ENCODE peak calls at places on chromosomes 1 and 21, in eight cellular contexts. N is stomach; Y is fibroblast of lung; W is heart left ventricle; R is left ventricle myocardium inferior; H is psoas muscle; G is SK-N-SH; F is CD8-positive, alpha-beta T cell. V is an unnamed sample.

GRCh38 chr1:65420590-65421340 is at the start of the genes LEPR and LEPROT:
- DNase-seq in N (no peak), Y (no peak), W (no peak), R (no peak), H (no peak), G (no peak), F (peak; percentile 20), V (no peak)

GRCh38 chr1:40622051-40622450 is 43.4 kb downstream of the RIMS3 start:
- DNase-seq in N (no peak), Y (no peak), W (no peak), R (no peak), H (no peak), G (no peak), F (no peak), V (no peak)

GRCh38 chr1:21966247-21967000 is 10.4 kb upstream of the CELA3B start:
- DNase-seq in N (no peak), Y (no peak), W (no peak), R (no peak), H (peak; percentile 25), G (no peak), F (no peak), V (no peak)

GRCh38 chr1:204280562-204280961 is 66.8 kb upstream of the GOLT1A start:
- DNase-seq in N (no peak), Y (no peak), W (no peak), R (no peak), H (no peak), G (peak; percentile 60), F (no peak), V (no peak)

GRCh38 chr1:228299211-228299610 is 91.4 kb downstream of the OBSCN start:
- DNase-seq in N (no peak), Y (no peak), W (peak; percentile 12), R (no peak), H (no peak), G (no peak), F (no peak), V (no peak)

GRCh38 chr1:1212780-1213152 is 1.2 kb downstream of the TNFRSF4 start:
- DNase-seq in N (peak; percentile 53), Y (no peak), W (peak; percentile 71), R (peak; percentile 50), H (peak; percentile 76), G (peak; percentile 43), F (peak; percentile 55), V (no peak)

GRCh38 chr21:31397939-31398338 is 53.9 kb upstream of the TIAM1 start:
- DNase-seq in N (no peak), Y (no peak), W (no peak), R (no peak), H (no peak), G (peak; percentile 46), F (peak; percentile 66), V (peak; percentile 48)

GRCh38 chr1:196608401-196609113 is at the start of gene KCNT2:
- DNase-seq in N (peak; percentile 25), Y (peak; percentile 71), W (peak; percentile 66), R (peak; percentile 67), H (peak; percentile 78), G (peak; percentile 90), F (no peak), V (no peak)

GRCh38 chr1:44631647-44632510 is 42.4 kb downstream of the TMEM53 start:
- DNase-seq in N (peak; percentile 91), Y (peak; percentile 84), W (peak; percentile 93), R (peak; percentile 93), H (peak; percentile 96), G (peak; percentile 97), F (peak; percentile 88), V (peak; percentile 86)

GRCh38 chr1:27403065-27403726 is 10.8 kb downstream of the GPR3 start:
- DNase-seq in N (no peak), Y (peak; percentile 83), W (peak; percentile 81), R (peak; percentile 75), H (peak; percentile 91), G (peak; percentile 31), F (peak; percentile 63), V (no peak)

GRCh38 chr1:158060001-158060400 is 66.6 kb downstream of the KIRREL1 start:
- DNase-seq in N (no peak), Y (no peak), W (no peak), R (no peak), H (no peak), G (no peak), F (no peak), V (no peak)

GRCh38 chr21:39444406-39445145 is 1.0 kb downstream of the LCA5L start:
- DNase-seq in N (no peak), Y (peak; percentile 22), W (no peak), R (no peak), H (no peak), G (peak; percentile 59), F (no peak), V (no peak)

GRCh38 chr21:18298228-18298627 is 53.6 kb downstream of the CHODL start:
- DNase-seq in N (no peak), Y (no peak), W (no peak), R (no peak), H (no peak), G (no peak), F (no peak), V (no peak)

GRCh38 chr1:94927405-94928175 is 680 bp upstream of the CNN3 start:
- DNase-seq in N (no peak), Y (peak; percentile 69), W (no peak), R (no peak), H (no peak), G (peak; percentile 26), F (no peak), V (no peak)

GRCh38 chr1:227356582-227357228 is 38.4 kb upstream of the CDC42BPA start:
- DNase-seq in N (peak; percentile 36), Y (no peak), W (peak; percentile 25), R (no peak), H (no peak), G (no peak), F (no peak), V (no peak)

GRCh38 chr1:109787845-109788605 is 24.3 kb upstream of the EPS8L3 start:
- DNase-seq in N (peak; percentile 26), Y (no peak), W (no peak), R (peak; percentile 9), H (peak; percentile 42), G (peak; percentile 63), F (no peak), V (no peak)

GRCh38 chr1:113192242-113192641 is 119.2 kb downstream of the LRIG2 start:
- DNase-seq in N (no peak), Y (no peak), W (no peak), R (no peak), H (no peak), G (no peak), F (no peak), V (no peak)

GRCh38 chr1:214027498-214027897 is 39.7 kb downstream of the PROX1 start:
- DNase-seq in N (no peak), Y (no peak), W (no peak), R (no peak), H (no peak), G (no peak), F (no peak), V (no peak)

GRCh38 chr21:36064085-36064460 is 3.7 kb upstream of the SETD4 start:
- DNase-seq in N (no peak), Y (no peak), W (no peak), R (no peak), H (no peak), G (no peak), F (no peak), V (no peak)

GRCh38 chr21:36068748-36069398 is 951 bp upstream of the CBR1 start:
- DNase-seq in N (no peak), Y (no peak), W (no peak), R (no peak), H (no peak), G (no peak), F (no peak), V (no peak)

GRCh38 chr21:36063375-36064084 is 3.2 kb upstream of the SETD4 start:
- DNase-seq in N (no peak), Y (no peak), W (no peak), R (no peak), H (no peak), G (no peak), F (no peak), V (no peak)

GRCh38 chr21:36061445-36061844 is 1.1 kb upstream of the SETD4 start:
- DNase-seq in N (no peak), Y (no peak), W (no peak), R (no peak), H (no peak), G (no peak), F (no peak), V (no peak)

GRCh38 chr21:36065497-36066036 is 4.3 kb upstream of the CBR1 start:
- DNase-seq in N (no peak), Y (peak; percentile 66), W (no peak), R (no peak), H (no peak), G (no peak), F (no peak), V (no peak)
- H3K27ac ChIP-seq in N (no peak overlapping the region), Y (peak overlapping the region; percentile 20), W (no peak overlapping the region), R (no peak overlapping the region), H (no peak overlapping the region), G (no peak overlapping the region), F (no peak overlapping the region), V (no peak overlapping the region)

GRCh38 chr21:14528815-14529214 is 17.3 kb downstream of the SAMSN1 start:
- DNase-seq in N (no peak), Y (no peak), W (no peak), R (no peak), H (no peak), G (no peak), F (no peak), V (no peak)
- TF ChIP-seq CTCF in N (no peak), Y (no peak), W (no peak), R (no peak), H (no peak), G (no peak), F (no peak), V (no peak)

GRCh38 chr1:49026230-49026811 is 249.6 kb upstream of the BEND5 start:
- DNase-seq in N (no peak), Y (no peak), W (no peak), R (no peak), H (no peak), G (no peak), F (no peak), V (no peak)
- H3K9me3 ChIP-seq in N (peaks cover 27% of the 10 kb centered on the region), Y (no peaks in the 10 kb centered on the region), W (no peaks in the 10 kb centered on the region), R (peaks cover 21% of the 10 kb centered on the region), H (no peaks in the 10 kb centered on the region), G (peaks cover 6% of the 10 kb centered on the region), F (no peaks in the 10 kb centered on the region), V (peaks cover 10% of the 10 kb centered on the region)

DNA sequence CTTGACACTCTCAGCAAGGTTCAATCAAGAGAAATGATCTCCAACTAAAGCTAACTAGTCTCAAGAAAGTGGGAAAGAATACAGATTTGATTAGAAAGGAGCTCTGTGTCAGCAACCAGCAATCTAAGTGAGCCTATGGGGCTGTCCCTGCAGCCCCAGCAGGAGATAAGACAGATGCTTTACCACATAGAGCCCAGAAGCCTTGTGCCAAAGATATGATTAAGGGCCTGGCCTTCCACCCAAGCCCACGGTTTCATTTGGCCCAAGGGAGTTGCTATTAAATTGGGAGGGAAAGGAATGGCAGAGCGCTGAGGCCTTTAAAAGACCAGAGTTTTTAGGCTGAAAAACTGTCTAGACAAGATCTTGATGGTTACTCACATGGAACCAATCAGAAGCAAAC is 74.8 kb downstream of the HLCS start:
- DNase-seq in N (no peak), Y (no peak), W (no peak), R (no peak), H (no peak), G (no peak), F (no peak), V (no peak)
- H3K27ac ChIP-seq in N (peak overlapping the region; percentile 26), Y (no peak overlapping the region), W (no peak overlapping the region), R (no peak overlapping the region), H (no peak overlapping the region), G (no peak overlapping the region), F (no peak overlapping the region), V (no peak overlapping the region)